ENCODE peak calls at places on chromosomes 11 and 22, in ten cellular contexts. One of them, this sample, is unnamed.

GRCh38 chr11:95121687-95122086 is 32.0 kb downstream of the ENDOD1 start:
- DNase-seq in lower lobe of right lung: no peak
- DNase-seq in fibroblast of lung: no peak
- DNase-seq in naive thymus-derived CD4-positive, alpha-beta T cell: no peak
- DNase-seq in H7: no peak
- DNase-seq in stomach: no peak
- DNase-seq in IMR-90: no peak
- DNase-seq in psoas muscle: no peak
- DNase-seq in effector memory CD4-positive, alpha-beta T cell: no peak
- DNase-seq in K562: no peak
- DNase-seq in this sample: no peak

GRCh38 chr22:24503137-24503850 is 8.2 kb downstream of the UPB1 start:
- DNase-seq in lower lobe of right lung: peak; percentile 64
- DNase-seq in fibroblast of lung: peak; percentile 58
- DNase-seq in naive thymus-derived CD4-positive, alpha-beta T cell: peak; percentile 52
- DNase-seq in H7: peak; percentile 88
- DNase-seq in stomach: peak; percentile 63
- DNase-seq in IMR-90: peak; percentile 63
- DNase-seq in psoas muscle: peak; percentile 74
- DNase-seq in effector memory CD4-positive, alpha-beta T cell: peak; percentile 27
- DNase-seq in K562: peak; percentile 71
- DNase-seq in this sample: peak; percentile 38

GRCh38 chr22:29716814-29717213 is 3.0 kb upstream of the CABP7 start:
- DNase-seq in lower lobe of right lung: peak; percentile 67
- DNase-seq in fibroblast of lung: peak; percentile 81
- DNase-seq in naive thymus-derived CD4-positive, alpha-beta T cell: no peak
- DNase-seq in H7: peak; percentile 94
- DNase-seq in stomach: peak; percentile 57
- DNase-seq in IMR-90: peak; percentile 80
- DNase-seq in psoas muscle: peak; percentile 70
- DNase-seq in effector memory CD4-positive, alpha-beta T cell: no peak
- DNase-seq in K562: peak; percentile 57
- DNase-seq in this sample: peak; percentile 49

GRCh38 chr11:77658213-77659013 is 20.8 kb upstream of the CLNS1A start:
- DNase-seq in lower lobe of right lung: no peak
- DNase-seq in fibroblast of lung: peak; percentile 21
- DNase-seq in naive thymus-derived CD4-positive, alpha-beta T cell: no peak
- DNase-seq in H7: no peak
- DNase-seq in stomach: no peak
- DNase-seq in IMR-90: peak; percentile 64
- DNase-seq in psoas muscle: no peak
- DNase-seq in effector memory CD4-positive, alpha-beta T cell: no peak
- DNase-seq in K562: peak; percentile 20
- DNase-seq in this sample: no peak

GRCh38 chr11:27902981-27903624 is 202.8 kb upstream of the BDNF start:
- DNase-seq in lower lobe of right lung: no peak
- DNase-seq in fibroblast of lung: peak; percentile 11
- DNase-seq in naive thymus-derived CD4-positive, alpha-beta T cell: no peak
- DNase-seq in H7: no peak
- DNase-seq in stomach: no peak
- DNase-seq in IMR-90: peak; percentile 73
- DNase-seq in psoas muscle: no peak
- DNase-seq in effector memory CD4-positive, alpha-beta T cell: no peak
- DNase-seq in K562: no peak
- DNase-seq in this sample: no peak

GRCh38 chr22:50320671-50321325 is 6.0 kb downstream of the DENND6B start:
- DNase-seq in lower lobe of right lung: no peak
- DNase-seq in fibroblast of lung: no peak
- DNase-seq in naive thymus-derived CD4-positive, alpha-beta T cell: no peak
- DNase-seq in H7: peak; percentile 35
- DNase-seq in stomach: no peak
- DNase-seq in IMR-90: no peak
- DNase-seq in psoas muscle: no peak
- DNase-seq in effector memory CD4-positive, alpha-beta T cell: no peak
- DNase-seq in K562: no peak
- DNase-seq in this sample: no peak

GRCh38 chr11:8813658-8814057 is 97.3 kb upstream of the AKIP1 start:
- DNase-seq in lower lobe of right lung: peak; percentile 77
- DNase-seq in fibroblast of lung: peak; percentile 92
- DNase-seq in naive thymus-derived CD4-positive, alpha-beta T cell: peak; percentile 5
- DNase-seq in H7: peak; percentile 88
- DNase-seq in stomach: peak; percentile 71
- DNase-seq in IMR-90: peak; percentile 89
- DNase-seq in psoas muscle: peak; percentile 83
- DNase-seq in effector memory CD4-positive, alpha-beta T cell: no peak
- DNase-seq in K562: peak; percentile 84
- DNase-seq in this sample: peak; percentile 72

GRCh38 chr11:119472186-119472855 is 49.3 kb upstream of the THY1 start:
- DNase-seq in lower lobe of right lung: no peak
- DNase-seq in fibroblast of lung: peak; percentile 77
- DNase-seq in naive thymus-derived CD4-positive, alpha-beta T cell: no peak
- DNase-seq in H7: no peak
- DNase-seq in stomach: peak; percentile 20
- DNase-seq in IMR-90: peak; percentile 29
- DNase-seq in psoas muscle: no peak
- DNase-seq in effector memory CD4-positive, alpha-beta T cell: no peak
- DNase-seq in K562: no peak
- DNase-seq in this sample: no peak

GRCh38 chr11:61949169-61950034 is 749 bp upstream of the BEST1 start:
- DNase-seq in lower lobe of right lung: peak; percentile 77
- DNase-seq in fibroblast of lung: peak; percentile 99
- DNase-seq in naive thymus-derived CD4-positive, alpha-beta T cell: no peak
- DNase-seq in H7: peak; percentile 90
- DNase-seq in stomach: no peak
- DNase-seq in IMR-90: peak; percentile 98
- DNase-seq in psoas muscle: peak; percentile 83
- DNase-seq in effector memory CD4-positive, alpha-beta T cell: no peak
- DNase-seq in K562: peak; percentile 95
- DNase-seq in this sample: peak; percentile 58

GRCh38 chr11:20031155-20032001 is 128.9 kb downstream of the DBX1 start:
- DNase-seq in lower lobe of right lung: no peak
- DNase-seq in fibroblast of lung: peak; percentile 92
- DNase-seq in naive thymus-derived CD4-positive, alpha-beta T cell: no peak
- DNase-seq in H7: no peak
- DNase-seq in stomach: no peak
- DNase-seq in IMR-90: peak; percentile 95
- DNase-seq in psoas muscle: no peak
- DNase-seq in effector memory CD4-positive, alpha-beta T cell: no peak
- DNase-seq in K562: no peak
- DNase-seq in this sample: peak; percentile 53

GRCh38 chr11:1560011-1560579 is 12.0 kb downstream of the DUSP8 start:
- DNase-seq in lower lobe of right lung: peak; percentile 42
- DNase-seq in fibroblast of lung: no peak
- DNase-seq in naive thymus-derived CD4-positive, alpha-beta T cell: no peak
- DNase-seq in H7: peak; percentile 63
- DNase-seq in stomach: no peak
- DNase-seq in IMR-90: no peak
- DNase-seq in psoas muscle: no peak
- DNase-seq in effector memory CD4-positive, alpha-beta T cell: no peak
- DNase-seq in K562: no peak
- DNase-seq in this sample: no peak

GRCh38 chr11:1560618-1561251 is 11.3 kb downstream of the DUSP8 start:
- DNase-seq in lower lobe of right lung: no peak
- DNase-seq in fibroblast of lung: no peak
- DNase-seq in naive thymus-derived CD4-positive, alpha-beta T cell: no peak
- DNase-seq in H7: peak; percentile 69
- DNase-seq in stomach: no peak
- DNase-seq in IMR-90: no peak
- DNase-seq in psoas muscle: peak; percentile 49
- DNase-seq in effector memory CD4-positive, alpha-beta T cell: no peak
- DNase-seq in K562: no peak
- DNase-seq in this sample: no peak

GRCh38 chr11:1557904-1558831 is 13.9 kb downstream of the DUSP8 start:
- DNase-seq in lower lobe of right lung: peak; percentile 63
- DNase-seq in fibroblast of lung: peak; percentile 85
- DNase-seq in naive thymus-derived CD4-positive, alpha-beta T cell: no peak
- DNase-seq in H7: peak; percentile 73
- DNase-seq in stomach: peak; percentile 52
- DNase-seq in IMR-90: peak; percentile 84
- DNase-seq in psoas muscle: peak; percentile 65
- DNase-seq in effector memory CD4-positive, alpha-beta T cell: no peak
- DNase-seq in K562: no peak
- DNase-seq in this sample: peak; percentile 87

GRCh38 chr11:1561266-1561665 is 10.8 kb downstream of the DUSP8 start:
- DNase-seq in lower lobe of right lung: peak; percentile 29
- DNase-seq in fibroblast of lung: no peak
- DNase-seq in naive thymus-derived CD4-positive, alpha-beta T cell: no peak
- DNase-seq in H7: no peak
- DNase-seq in stomach: no peak
- DNase-seq in IMR-90: no peak
- DNase-seq in psoas muscle: peak; percentile 45
- DNase-seq in effector memory CD4-positive, alpha-beta T cell: no peak
- DNase-seq in K562: no peak
- DNase-seq in this sample: no peak

DNA sequence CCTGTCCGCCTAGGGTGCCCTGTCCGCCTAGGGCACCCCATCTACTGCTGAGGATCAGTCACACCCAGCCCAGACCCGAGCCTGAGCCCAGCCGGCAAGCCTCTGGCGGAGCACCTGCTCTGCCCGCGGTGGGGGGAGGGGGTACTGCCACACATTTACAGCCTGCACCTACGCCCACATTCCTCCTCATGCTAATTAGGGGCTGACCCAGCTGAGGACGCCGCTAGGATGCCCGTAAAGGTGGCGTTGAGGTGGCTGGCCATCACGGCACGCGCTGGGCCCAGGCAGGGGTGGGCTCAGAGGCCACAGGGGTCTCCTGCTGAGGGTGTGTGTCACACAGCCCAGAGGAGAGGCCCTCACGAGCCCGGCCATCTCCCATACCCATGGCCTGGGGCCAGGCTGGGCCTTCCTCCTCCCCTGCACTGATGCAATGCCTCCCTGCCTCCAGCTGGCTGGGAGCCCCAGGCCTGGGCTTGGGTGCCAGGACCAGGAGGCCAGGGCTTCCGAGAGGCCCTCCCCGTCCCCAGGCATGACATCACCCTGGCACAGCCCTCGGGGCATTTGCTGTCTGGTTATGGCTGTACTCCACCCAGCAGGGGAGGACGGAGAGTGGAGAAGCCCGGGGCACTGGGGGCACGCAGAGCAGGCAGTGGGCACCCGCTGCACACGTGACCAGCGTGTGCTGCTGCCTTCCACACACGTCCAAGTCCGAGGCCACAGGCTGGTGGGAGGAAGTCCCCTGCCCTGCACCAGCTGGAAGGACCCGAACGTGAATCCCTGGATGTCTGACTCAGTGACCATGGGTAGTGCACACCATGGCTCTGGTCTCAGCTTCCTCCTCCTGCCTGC is 12.7 kb downstream of the DUSP8 start:
- DNase-seq in lower lobe of right lung: peak; percentile 92
- DNase-seq in fibroblast of lung: peak; percentile 76
- DNase-seq in naive thymus-derived CD4-positive, alpha-beta T cell: no peak
- DNase-seq in H7: peak; percentile 97
- DNase-seq in stomach: peak; percentile 94
- DNase-seq in IMR-90: peak; percentile 66
- DNase-seq in psoas muscle: peak; percentile 97
- DNase-seq in effector memory CD4-positive, alpha-beta T cell: no peak
- DNase-seq in K562: no peak
- DNase-seq in this sample: peak; percentile 99
- H3K27me3 ChIP-seq in lower lobe of right lung: peaks cover 5% of the 10 kb centered on the region
- H3K27me3 ChIP-seq in fibroblast of lung: no peaks in the 10 kb centered on the region
- H3K27me3 ChIP-seq in naive thymus-derived CD4-positive, alpha-beta T cell: no peaks in the 10 kb centered on the region
- H3K27me3 ChIP-seq in H7: peaks cover 3% of the 10 kb centered on the region
- H3K27me3 ChIP-seq in stomach: no peaks in the 10 kb centered on the region
- H3K27me3 ChIP-seq in IMR-90: no peaks in the 10 kb centered on the region
- H3K27me3 ChIP-seq in psoas muscle: no peaks in the 10 kb centered on the region
- H3K27me3 ChIP-seq in effector memory CD4-positive, alpha-beta T cell: no peaks in the 10 kb centered on the region
- H3K27me3 ChIP-seq in K562: peaks cover 41% of the 10 kb centered on the region
- H3K27me3 ChIP-seq in this sample: no peaks in the 10 kb centered on the region

GRCh38 chr11:117750357-117750756 is 46.7 kb downstream of the DSCAML1 start:
- DNase-seq in lower lobe of right lung: no peak
- DNase-seq in fibroblast of lung: no peak
- DNase-seq in naive thymus-derived CD4-positive, alpha-beta T cell: no peak
- DNase-seq in H7: no peak
- DNase-seq in stomach: no peak
- DNase-seq in IMR-90: no peak
- DNase-seq in psoas muscle: no peak
- DNase-seq in effector memory CD4-positive, alpha-beta T cell: no peak
- DNase-seq in K562: no peak
- DNase-seq in this sample: no peak
- H3K27me3 ChIP-seq in lower lobe of right lung: no peaks in the 10 kb centered on the region
- H3K27me3 ChIP-seq in fibroblast of lung: no peaks in the 10 kb centered on the region
- H3K27me3 ChIP-seq in naive thymus-derived CD4-positive, alpha-beta T cell: no peaks in the 10 kb centered on the region
- H3K27me3 ChIP-seq in H7: no peaks in the 10 kb centered on the region
- H3K27me3 ChIP-seq in stomach: no peaks in the 10 kb centered on the region
- H3K27me3 ChIP-seq in IMR-90: peaks cover 8% of the 10 kb centered on the region
- H3K27me3 ChIP-seq in psoas muscle: no peaks in the 10 kb centered on the region
- H3K27me3 ChIP-seq in effector memory CD4-positive, alpha-beta T cell: no peaks in the 10 kb centered on the region
- H3K27me3 ChIP-seq in K562: peaks cover 71% of the 10 kb centered on the region
- H3K27me3 ChIP-seq in this sample: no peaks in the 10 kb centered on the region

DNA sequence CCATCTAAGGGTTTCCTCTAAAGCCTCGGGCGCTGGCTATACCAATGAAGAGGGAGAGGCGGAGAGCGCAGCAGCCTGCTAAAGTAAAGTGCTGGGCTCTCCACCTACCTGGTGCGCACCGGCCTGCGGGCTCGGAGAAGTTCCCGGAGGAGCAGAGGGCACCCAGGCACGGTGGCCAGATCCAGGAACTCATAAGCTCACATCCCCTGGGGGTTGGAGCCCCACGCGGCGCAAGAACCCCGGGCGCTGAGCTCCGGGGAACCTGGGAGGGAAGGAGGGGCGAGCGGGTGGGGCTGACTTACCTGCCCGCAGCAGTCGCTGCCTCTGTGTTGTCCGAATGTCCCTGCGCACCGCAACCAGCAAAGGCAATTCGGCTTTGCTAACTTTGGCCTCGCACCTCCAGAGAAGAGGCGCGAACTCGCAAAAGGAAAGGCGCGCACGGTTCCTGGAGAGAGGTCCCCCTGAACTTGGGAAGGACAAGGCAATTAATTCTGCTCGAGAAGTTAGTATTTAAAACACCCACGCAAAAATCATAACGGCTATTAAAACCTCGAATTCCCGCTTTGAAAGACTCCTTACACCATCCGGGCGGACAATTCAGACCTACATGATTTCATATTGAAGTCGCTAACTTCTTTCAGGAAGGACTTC is 127.6 kb upstream of the C11orf58 start:
- DNase-seq in lower lobe of right lung: peak; percentile 34
- DNase-seq in fibroblast of lung: no peak
- DNase-seq in naive thymus-derived CD4-positive, alpha-beta T cell: no peak
- DNase-seq in H7: peak; percentile 63
- DNase-seq in stomach: no peak
- DNase-seq in IMR-90: no peak
- DNase-seq in psoas muscle: peak; percentile 41
- DNase-seq in effector memory CD4-positive, alpha-beta T cell: no peak
- DNase-seq in K562: no peak
- DNase-seq in this sample: no peak
- H3K27me3 ChIP-seq in lower lobe of right lung: peaks cover 97% of the 10 kb centered on the region
- H3K27me3 ChIP-seq in fibroblast of lung: peaks cover 18% of the 10 kb centered on the region
- H3K27me3 ChIP-seq in naive thymus-derived CD4-positive, alpha-beta T cell: peaks cover 44% of the 10 kb centered on the region
- H3K27me3 ChIP-seq in H7: peaks cover 97% of the 10 kb centered on the region
- H3K27me3 ChIP-seq in stomach: peaks cover 75% of the 10 kb centered on the region
- H3K27me3 ChIP-seq in IMR-90: peaks cover 2% of the 10 kb centered on the region
- H3K27me3 ChIP-seq in psoas muscle: peaks cover 8% of the 10 kb centered on the region
- H3K27me3 ChIP-seq in effector memory CD4-positive, alpha-beta T cell: peaks cover 73% of the 10 kb centered on the region
- H3K27me3 ChIP-seq in K562: peaks cover 7% of the 10 kb centered on the region
- H3K27me3 ChIP-seq in this sample: peaks cover 24% of the 10 kb centered on the region

DNA sequence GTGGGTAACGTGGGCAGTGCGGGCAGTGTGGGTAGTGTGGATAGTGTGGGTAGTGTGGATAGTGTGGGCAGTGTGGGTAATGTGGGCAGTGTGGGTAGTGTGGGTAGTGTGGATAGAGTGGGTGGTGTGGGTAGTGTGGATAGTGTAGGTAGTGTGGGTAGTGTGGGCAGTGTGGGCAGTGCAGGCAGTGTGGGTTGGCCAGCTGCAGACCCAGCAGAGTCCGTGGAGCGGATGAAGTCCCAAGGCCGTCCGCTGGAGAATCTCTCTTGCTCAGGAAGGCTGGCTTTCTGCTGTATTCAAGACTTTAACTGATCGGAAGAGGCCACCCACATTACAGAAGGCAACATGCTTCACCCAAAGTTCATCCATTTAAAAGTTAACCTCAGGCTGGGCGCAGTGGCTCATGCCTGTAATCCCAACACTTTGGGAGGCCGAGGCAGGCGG is 26.0 kb upstream of the KRTAP5-6 start:
- DNase-seq in lower lobe of right lung: peak; percentile 24
- DNase-seq in fibroblast of lung: no peak
- DNase-seq in naive thymus-derived CD4-positive, alpha-beta T cell: no peak
- DNase-seq in H7: peak; percentile 48
- DNase-seq in stomach: no peak
- DNase-seq in IMR-90: no peak
- DNase-seq in psoas muscle: no peak
- DNase-seq in effector memory CD4-positive, alpha-beta T cell: no peak
- DNase-seq in K562: no peak
- DNase-seq in this sample: no peak
- H3K27me3 ChIP-seq in lower lobe of right lung: peaks cover 25% of the 10 kb centered on the region
- H3K27me3 ChIP-seq in fibroblast of lung: peaks cover 6% of the 10 kb centered on the region
- H3K27me3 ChIP-seq in naive thymus-derived CD4-positive, alpha-beta T cell: no peaks in the 10 kb centered on the region
- H3K27me3 ChIP-seq in H7: no peaks in the 10 kb centered on the region
- H3K27me3 ChIP-seq in stomach: peaks cover 10% of the 10 kb centered on the region
- H3K27me3 ChIP-seq in IMR-90: peaks cover 59% of the 10 kb centered on the region
- H3K27me3 ChIP-seq in psoas muscle: peaks cover 59% of the 10 kb centered on the region
- H3K27me3 ChIP-seq in effector memory CD4-positive, alpha-beta T cell: no peaks in the 10 kb centered on the region
- H3K27me3 ChIP-seq in K562: peaks cover 54% of the 10 kb centered on the region
- H3K27me3 ChIP-seq in this sample: peaks cover 33% of the 10 kb centered on the region